ENCODE peak calls at places on chromosomes 13 and 19, in four cellular contexts. K, D, Q and Z are unnamed samples.

GRCh38 chr19:27679905-27680304 is 1533.0 kb downstream of the UQCRFS1 start:
- DNase-seq in D (no peak), Q (no peak), K (no peak), Z (no peak)

GRCh38 chr13:74574964-74575728 is 440.9 kb upstream of the KLF12 start:
- DNase-seq in K (no peak), D (no peak), Q (no peak), Z (no peak)

GRCh38 chr19:49119411-49120324 is at the start of gene PPFIA3:
- DNase-seq in K (peak; percentile 93), Q (peak; percentile 23), D (peak; percentile 84), Z (peak; percentile 66)

GRCh38 chr13:51297556-51297955 is 41.9 kb upstream of the SERPINE3 start:
- DNase-seq in K (no peak), Q (no peak), D (no peak), Z (no peak)

GRCh38 chr19:35458821-35459391 is 10.8 kb downstream of the FFAR2 start:
- DNase-seq in K (no peak), Q (no peak), D (no peak), Z (no peak)

GRCh38 chr19:15551183-15552004 is 43.1 kb downstream of the CYP4F22 start:
- DNase-seq in K (no peak), D (peak; percentile 65), Q (peak; percentile 80), Z (peak; percentile 57)

GRCh38 chr13:99173606-99174005 is 27.0 kb upstream of the UBAC2 start:
- DNase-seq in D (no peak), K (no peak), Q (no peak), Z (no peak)

GRCh38 chr19:55176116-55176515 is 4.0 kb downstream of the SYT5 start:
- DNase-seq in D (no peak), K (no peak), Q (no peak), Z (no peak)

GRCh38 chr19:28670894-28671293 is 542.1 kb downstream of the UQCRFS1 start:
- DNase-seq in K (no peak), D (no peak), Q (no peak), Z (no peak)

GRCh38 chr13:86425127-86425526 is 625.9 kb upstream of the SLITRK6 start:
- DNase-seq in D (no peak), Q (no peak), K (peak; percentile 2), Z (no peak)

GRCh38 chr19:571127-571974 is 1.0 kb upstream of the BSG start:
- DNase-seq in D (no peak), K (peak; percentile 71), Q (peak; percentile 64), Z (peak; percentile 57)

GRCh38 chr19:19711934-19712828 is 20.7 kb downstream of the ZNF14 start:
- DNase-seq in Q (no peak), K (no peak), D (no peak), Z (no peak)

GRCh38 chr19:32814046-32814445 is 55.5 kb downstream of the SLC7A9 start:
- DNase-seq in Q (no peak), K (no peak), D (no peak), Z (no peak)

GRCh38 chr19:41785653-41786052 is 10.7 kb upstream of the CEACAM3 start:
- DNase-seq in D (no peak), Q (peak; percentile 72), K (peak; percentile 76), Z (no peak)

DNA sequence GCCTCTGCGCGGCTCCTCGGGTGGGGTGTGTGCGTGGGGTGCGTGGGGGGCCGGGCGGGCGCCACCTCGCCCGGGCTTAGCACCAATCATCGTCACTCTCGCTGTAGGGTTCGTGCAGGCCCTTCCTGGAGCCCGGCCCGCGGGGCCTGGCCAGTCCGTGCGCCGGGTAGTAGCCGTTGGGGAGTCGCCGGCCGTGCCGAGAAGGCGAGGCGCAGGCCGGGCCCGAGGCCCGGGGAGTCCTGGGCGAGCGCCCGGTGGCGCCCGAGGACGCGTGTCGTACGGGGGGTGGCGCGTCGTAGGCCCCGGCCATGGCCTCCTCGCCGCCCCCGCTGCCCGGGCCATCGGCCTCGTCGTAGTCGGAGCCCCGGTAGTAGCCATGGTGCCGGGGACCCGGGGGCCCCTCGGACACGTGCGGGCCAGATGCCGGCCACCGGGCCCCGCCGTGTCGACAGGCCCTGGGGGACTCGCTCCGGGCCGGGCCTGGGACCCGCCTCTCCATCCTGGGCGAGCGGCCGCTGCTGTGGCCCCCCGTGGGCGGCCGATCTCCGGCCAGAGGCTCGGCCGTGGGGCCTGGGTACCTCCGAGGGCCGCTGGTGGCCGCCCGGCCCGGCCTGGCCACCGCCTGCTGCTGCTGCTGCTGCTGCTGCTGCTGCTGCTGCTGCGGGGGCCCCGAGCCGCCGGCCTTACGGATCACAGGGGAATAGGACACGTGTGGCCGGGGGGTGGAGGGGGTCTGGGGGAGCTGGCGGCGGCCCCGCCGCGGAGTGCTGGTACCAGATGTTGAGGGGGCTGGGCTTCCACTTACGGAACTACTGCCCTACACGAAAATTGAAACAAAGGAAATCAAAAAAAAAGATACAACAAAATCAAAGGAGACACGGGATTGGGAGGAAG is 57.3 kb downstream of the IER2 start:
- DNase-seq in D (peak; percentile 69), Q (no peak), K (peak; percentile 45), Z (peak; percentile 44)
- H3K4me3 ChIP-seq in D (peak overlapping the region; percentile 62), Q (peak overlapping the region; percentile 42), K (no peak overlapping the region), Z (peak overlapping the region; percentile 55)

GRCh38 chr13:29594710-29595379 is 643 bp downstream of the SLC7A1 start:
- DNase-seq in Q (peak; percentile 58), D (peak; percentile 78), K (peak; percentile 57), Z (peak; percentile 75)
- H3K4me1 ChIP-seq in Q (peaks cover 32% of the 10 kb centered on the region), D (peaks cover 7% of the 10 kb centered on the region), K (peaks cover under 1% of the 10 kb centered on the region), Z (peaks cover 2% of the 10 kb centered on the region)

GRCh38 chr13:40189426-40189825 is 477.0 kb downstream of the FOXO1 start:
- DNase-seq in D (no peak), K (no peak), Q (no peak), Z (no peak)

GRCh38 chr13:40189885-40190655 is 476.4 kb downstream of the FOXO1 start:
- DNase-seq in D (no peak), K (peak; percentile 75), Q (no peak), Z (no peak)

GRCh38 chr13:40192516-40193257 is 473.8 kb downstream of the FOXO1 start:
- DNase-seq in Q (no peak), K (no peak), D (no peak), Z (no peak)

GRCh38 chr13:40191186-40191980 is 475.1 kb downstream of the FOXO1 start:
- DNase-seq in D (no peak), Q (no peak), K (no peak), Z (no peak)

GRCh38 chr13:40190656-40191100 is 475.8 kb downstream of the FOXO1 start:
- DNase-seq in D (no peak), Q (peak; percentile 71), K (peak; percentile 75), Z (peak; percentile 60)
- H3K4me3 ChIP-seq in D (no peak overlapping the region), Q (no peak overlapping the region), K (no peak overlapping the region), Z (no peak overlapping the region)

GRCh38 chr13:27924529-27925141 is 4.8 kb downstream of the PDX1 start:
- DNase-seq in D (no peak), Q (no peak), K (peak; percentile 42), Z (no peak)
- H3K4me1 ChIP-seq in D (peaks cover 18% of the 10 kb centered on the region), Q (peaks cover 28% of the 10 kb centered on the region), K (peaks cover 7% of the 10 kb centered on the region), Z (peaks cover 1% of the 10 kb centered on the region)

DNA sequence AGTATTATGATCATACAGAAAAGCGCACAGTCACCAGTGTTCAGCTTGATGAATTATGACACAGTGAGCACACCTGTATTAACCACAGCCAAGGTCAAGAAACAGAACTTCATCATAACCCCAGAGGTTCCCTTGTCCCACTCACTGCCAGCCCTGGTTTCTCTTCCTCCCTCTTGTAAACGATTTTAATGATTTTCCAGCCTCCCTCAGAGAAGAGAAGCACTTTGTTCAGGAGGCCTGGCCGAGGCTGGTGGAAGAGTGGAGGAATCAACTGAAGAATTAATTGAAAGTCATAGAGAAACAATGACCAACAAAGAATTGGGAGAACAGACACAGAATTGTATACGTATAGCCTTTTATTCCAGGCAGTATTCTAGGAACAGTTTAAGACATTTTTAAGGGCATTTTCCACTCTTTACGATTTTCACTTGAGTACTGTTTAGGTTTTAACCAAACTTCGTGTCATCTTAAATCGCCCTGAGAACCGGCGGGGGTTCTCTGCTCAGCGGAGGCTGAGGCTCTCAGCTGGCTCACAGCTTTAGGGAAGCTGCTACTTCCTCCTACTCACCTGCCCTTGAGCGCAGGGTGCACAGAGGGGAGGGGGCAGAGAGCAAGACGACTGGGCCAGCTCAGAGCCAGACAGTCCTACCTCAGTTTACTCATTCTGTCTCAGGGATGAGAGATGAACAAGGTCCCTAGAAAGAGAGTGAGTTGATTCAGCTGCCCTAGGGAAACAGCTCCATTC is 108.6 kb downstream of the AKAP11 start:
- DNase-seq in K (no peak), D (no peak), Q (no peak), Z (no peak)
- H3K4me3 ChIP-seq in K (no peak overlapping the region), D (no peak overlapping the region), Q (no peak overlapping the region), Z (no peak overlapping the region)

GRCh38 chr19:12788025-12788681 is 3.1 kb upstream of the JUNB start:
- DNase-seq in D (no peak), Q (no peak), K (no peak), Z (no peak)
- H3K4me1 ChIP-seq in D (peaks cover 32% of the 10 kb centered on the region), Q (peaks cover 62% of the 10 kb centered on the region), K (peaks cover 37% of the 10 kb centered on the region), Z (peaks cover 17% of the 10 kb centered on the region)

DNA sequence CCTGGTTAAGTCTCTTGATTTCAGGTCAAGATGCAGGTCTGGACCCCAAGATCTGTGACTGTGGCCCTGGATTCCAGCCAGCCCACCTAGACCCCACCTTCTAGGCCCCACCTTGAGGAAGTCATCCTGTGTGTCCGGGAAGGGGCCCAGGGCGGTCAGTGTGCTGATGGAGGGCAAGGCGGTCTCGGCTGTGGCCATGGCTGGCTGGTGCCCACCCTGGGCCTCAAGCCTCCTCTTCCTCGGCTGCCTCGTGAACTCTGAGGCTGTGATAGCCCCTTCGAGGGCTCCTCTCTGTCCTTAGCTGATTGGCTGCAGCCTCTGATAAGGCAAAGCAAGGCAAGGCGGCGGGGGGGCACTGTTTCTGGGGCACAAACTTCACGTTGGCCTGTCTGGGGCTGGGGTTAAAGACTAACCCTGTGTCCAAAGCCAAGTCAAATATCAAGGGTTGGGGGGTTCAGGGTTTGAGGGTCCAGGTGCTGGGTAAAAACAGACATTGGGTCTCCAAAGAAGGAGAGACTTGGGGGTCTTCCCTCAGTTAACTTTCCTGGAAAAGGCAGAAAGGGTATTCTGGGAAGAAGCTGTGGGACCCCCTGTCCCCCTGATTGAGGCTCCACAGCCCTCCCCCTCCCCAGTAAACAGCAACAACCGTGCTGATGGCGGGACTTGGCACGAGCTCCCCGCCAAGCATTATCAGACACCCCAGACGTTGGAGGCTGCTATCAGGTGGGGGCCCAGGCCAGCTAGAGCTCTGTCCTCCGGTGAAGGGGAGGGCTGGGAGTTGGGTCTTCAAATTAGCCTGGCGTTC is at the start of gene KLF1:
- DNase-seq in D (no peak), K (no peak), Q (no peak), Z (no peak)
- H3K4me3 ChIP-seq in D (peak within 1 kb of the TSS; percentile 63), K (peak within 1 kb of the TSS; percentile 61), Q (no peak within 1 kb of the TSS), Z (no peak within 1 kb of the TSS)

GRCh38 chr19:38020331-38020730 is 113.3 kb downstream of the SIPA1L3 start:
- DNase-seq in Q (no peak), K (no peak), D (no peak), Z (no peak)
- H3K4me1 ChIP-seq in Q (no peaks in the 10 kb centered on the region), K (peaks cover 11% of the 10 kb centered on the region), D (peaks cover 46% of the 10 kb centered on the region), Z (no peaks in the 10 kb centered on the region)

GRCh38 chr13:29564828-29565227 is 30.7 kb downstream of the SLC7A1 start:
- DNase-seq in K (no peak), D (no peak), Q (no peak), Z (no peak)

GRCh38 chr13:29566864-29567263 is 28.6 kb downstream of the SLC7A1 start:
- DNase-seq in D (no peak), K (no peak), Q (no peak), Z (no peak)

GRCh38 chr13:29567411-29567810 is 28.1 kb downstream of the SLC7A1 start:
- DNase-seq in K (no peak), D (no peak), Q (no peak), Z (no peak)

GRCh38 chr13:29563941-29564340 is 31.5 kb downstream of the SLC7A1 start:
- DNase-seq in Q (no peak), K (no peak), D (no peak), Z (no peak)

GRCh38 chr13:29566206-29566605 is 29.3 kb downstream of the SLC7A1 start:
- DNase-seq in D (no peak), K (no peak), Q (no peak), Z (no peak)
- H3K4me3 ChIP-seq in D (no peak overlapping the region), K (no peak overlapping the region), Q (no peak overlapping the region), Z (no peak overlapping the region)

GRCh38 chr19:18423258-18424020 is 4.2 kb downstream of the SSBP4 start:
- DNase-seq in K (no peak), D (no peak), Q (no peak), Z (peak; percentile 34)
- H3K4me1 ChIP-seq in K (peaks cover 22% of the 10 kb centered on the region), D (peaks cover 57% of the 10 kb centered on the region), Q (peaks cover 83% of the 10 kb centered on the region), Z (peaks cover 22% of the 10 kb centered on the region)